ENCODE peak calls at places on chromosomes 1 and 21, in eight cellular contexts. One of them, this sample, is unnamed.

GRCh38 chr1:110250018-110250417 is 39.9 kb downstream of the KCNC4 start:
- DNase-seq in sigmoid colon: peak
- DNase-seq in stimulated activated CD4-positive, alpha-beta T cell treated with anti-CD3 and anti-CD28 coated beads, Interleukin-4, amount 100 ng/mL, for 24 hours: no peak
- DNase-seq in GM12865: no peak
- DNase-seq in neural progenitor cell: no peak
- DNase-seq in Right ventricle myocardium superior: no peak
- DNase-seq in kidney tubule cell: no peak
- DNase-seq in HTR-8/SVneo: no peak
- DNase-seq in this sample: no peak

GRCh38 chr1:226827458-226827857 is 43.0 kb upstream of the PSEN2 start:
- DNase-seq in sigmoid colon: peak
- DNase-seq in Right ventricle myocardium superior: peak
- DNase-seq in GM12865: no peak
- DNase-seq in stimulated activated CD4-positive, alpha-beta T cell treated with anti-CD3 and anti-CD28 coated beads, Interleukin-4, amount 100 ng/mL, for 24 hours: peak
- DNase-seq in neural progenitor cell: no peak
- DNase-seq in kidney tubule cell: no peak
- DNase-seq in HTR-8/SVneo: no peak
- DNase-seq in this sample: peak

GRCh38 chr1:168708698-168709406 is 20.2 kb downstream of the DPT start:
- DNase-seq in neural progenitor cell: no peak
- DNase-seq in sigmoid colon: no peak
- DNase-seq in GM12865: no peak
- DNase-seq in stimulated activated CD4-positive, alpha-beta T cell treated with anti-CD3 and anti-CD28 coated beads, Interleukin-4, amount 100 ng/mL, for 24 hours: no peak
- DNase-seq in HTR-8/SVneo: peak
- DNase-seq in Right ventricle myocardium superior: no peak
- DNase-seq in kidney tubule cell: no peak
- DNase-seq in this sample: peak

GRCh38 chr1:225766967-225767413 is 10.6 kb upstream of the SRP9 start:
- DNase-seq in neural progenitor cell: no peak
- DNase-seq in GM12865: no peak
- DNase-seq in HTR-8/SVneo: peak
- DNase-seq in Right ventricle myocardium superior: peak
- DNase-seq in sigmoid colon: peak
- DNase-seq in kidney tubule cell: peak
- DNase-seq in stimulated activated CD4-positive, alpha-beta T cell treated with anti-CD3 and anti-CD28 coated beads, Interleukin-4, amount 100 ng/mL, for 24 hours: no peak
- DNase-seq in this sample: peak

GRCh38 chr1:201947697-201948008 is 1.3 kb upstream of the LMOD1 start:
- DNase-seq in Right ventricle myocardium superior: no peak
- DNase-seq in GM12865: no peak
- DNase-seq in sigmoid colon: no peak
- DNase-seq in HTR-8/SVneo: no peak
- DNase-seq in kidney tubule cell: no peak
- DNase-seq in neural progenitor cell: no peak
- DNase-seq in stimulated activated CD4-positive, alpha-beta T cell treated with anti-CD3 and anti-CD28 coated beads, Interleukin-4, amount 100 ng/mL, for 24 hours: no peak
- DNase-seq in this sample: no peak

GRCh38 chr1:17440827-17441168 is 1.3 kb upstream of the RCC2 start:
- DNase-seq in HTR-8/SVneo: no peak
- DNase-seq in sigmoid colon: no peak
- DNase-seq in GM12865: no peak
- DNase-seq in Right ventricle myocardium superior: no peak
- DNase-seq in stimulated activated CD4-positive, alpha-beta T cell treated with anti-CD3 and anti-CD28 coated beads, Interleukin-4, amount 100 ng/mL, for 24 hours: no peak
- DNase-seq in neural progenitor cell: no peak
- DNase-seq in kidney tubule cell: no peak
- DNase-seq in this sample: peak

GRCh38 chr1:235017191-235017590 is 111.4 kb downstream of the TOMM20 start:
- DNase-seq in neural progenitor cell: no peak
- DNase-seq in sigmoid colon: no peak
- DNase-seq in HTR-8/SVneo: no peak
- DNase-seq in GM12865: no peak
- DNase-seq in stimulated activated CD4-positive, alpha-beta T cell treated with anti-CD3 and anti-CD28 coated beads, Interleukin-4, amount 100 ng/mL, for 24 hours: no peak
- DNase-seq in kidney tubule cell: no peak
- DNase-seq in Right ventricle myocardium superior: no peak
- DNase-seq in this sample: no peak

GRCh38 chr21:31927872-31928476 is 55.2 kb downstream of the HUNK start:
- DNase-seq in HTR-8/SVneo: no peak
- DNase-seq in sigmoid colon: no peak
- DNase-seq in stimulated activated CD4-positive, alpha-beta T cell treated with anti-CD3 and anti-CD28 coated beads, Interleukin-4, amount 100 ng/mL, for 24 hours: no peak
- DNase-seq in Right ventricle myocardium superior: no peak
- DNase-seq in kidney tubule cell: no peak
- DNase-seq in GM12865: no peak
- DNase-seq in neural progenitor cell: peak
- DNase-seq in this sample: no peak

GRCh38 chr21:22120616-22121266 is 1122.5 kb downstream of the NCAM2 start:
- DNase-seq in stimulated activated CD4-positive, alpha-beta T cell treated with anti-CD3 and anti-CD28 coated beads, Interleukin-4, amount 100 ng/mL, for 24 hours: no peak
- DNase-seq in sigmoid colon: no peak
- DNase-seq in Right ventricle myocardium superior: no peak
- DNase-seq in HTR-8/SVneo: no peak
- DNase-seq in kidney tubule cell: no peak
- DNase-seq in neural progenitor cell: peak
- DNase-seq in GM12865: no peak
- DNase-seq in this sample: peak

GRCh38 chr1:97925161-97925560 is 4.3 kb upstream of the DPYD start:
- DNase-seq in HTR-8/SVneo: no peak
- DNase-seq in Right ventricle myocardium superior: no peak
- DNase-seq in stimulated activated CD4-positive, alpha-beta T cell treated with anti-CD3 and anti-CD28 coated beads, Interleukin-4, amount 100 ng/mL, for 24 hours: no peak
- DNase-seq in kidney tubule cell: peak
- DNase-seq in neural progenitor cell: no peak
- DNase-seq in GM12865: no peak
- DNase-seq in sigmoid colon: no peak
- DNase-seq in this sample: no peak

GRCh38 chr1:164922585-164922984 is 363.6 kb downstream of the PBX1 start:
- DNase-seq in Right ventricle myocardium superior: no peak
- DNase-seq in HTR-8/SVneo: no peak
- DNase-seq in sigmoid colon: no peak
- DNase-seq in neural progenitor cell: no peak
- DNase-seq in GM12865: no peak
- DNase-seq in stimulated activated CD4-positive, alpha-beta T cell treated with anti-CD3 and anti-CD28 coated beads, Interleukin-4, amount 100 ng/mL, for 24 hours: no peak
- DNase-seq in kidney tubule cell: no peak
- DNase-seq in this sample: no peak

GRCh38 chr21:46052703-46053651 is 44.9 kb upstream of the COL6A2 start:
- DNase-seq in neural progenitor cell: no peak
- DNase-seq in kidney tubule cell: peak
- DNase-seq in GM12865: no peak
- DNase-seq in HTR-8/SVneo: peak
- DNase-seq in stimulated activated CD4-positive, alpha-beta T cell treated with anti-CD3 and anti-CD28 coated beads, Interleukin-4, amount 100 ng/mL, for 24 hours: peak
- DNase-seq in sigmoid colon: peak
- DNase-seq in Right ventricle myocardium superior: no peak
- DNase-seq in this sample: peak

GRCh38 chr1:246951413-246951812 is 19.7 kb upstream of the AHCTF1 start:
- DNase-seq in Right ventricle myocardium superior: no peak
- DNase-seq in sigmoid colon: no peak
- DNase-seq in kidney tubule cell: no peak
- DNase-seq in stimulated activated CD4-positive, alpha-beta T cell treated with anti-CD3 and anti-CD28 coated beads, Interleukin-4, amount 100 ng/mL, for 24 hours: no peak
- DNase-seq in HTR-8/SVneo: no peak
- DNase-seq in GM12865: no peak
- DNase-seq in neural progenitor cell: no peak
- DNase-seq in this sample: no peak

This sample was measured in PC-3.